ENCODE peak calls at places on chromosomes 13 and 19, in six cellular contexts. One of them, this sample, is unnamed.

GRCh38 chr13:85864963-85865530 is 65.8 kb upstream of the SLITRK6 start:
- DNase-seq in renal cortical epithelial cell: peak; percentile 10
- DNase-seq in CD4-positive, alpha-beta T cell: no peak
- DNase-seq in GM12864: no peak
- DNase-seq in GM03348: no peak
- DNase-seq in NCI-H1105: no peak
- DNase-seq in this sample: no peak

GRCh38 chr13:44249439-44249838 is 124.2 kb upstream of the SERP2 start:
- DNase-seq in CD4-positive, alpha-beta T cell: no peak
- DNase-seq in GM12864: no peak
- DNase-seq in NCI-H1105: no peak
- DNase-seq in GM03348: peak; percentile 68
- DNase-seq in renal cortical epithelial cell: peak; percentile 75
- DNase-seq in this sample: no peak

GRCh38 chr13:55199132-55199531 is 1941.6 kb upstream of the PRR20A start:
- DNase-seq in CD4-positive, alpha-beta T cell: no peak
- DNase-seq in GM03348: no peak
- DNase-seq in NCI-H1105: no peak
- DNase-seq in renal cortical epithelial cell: no peak
- DNase-seq in GM12864: no peak
- DNase-seq in this sample: no peak

GRCh38 chr19:43489979-43490599 is 14.5 kb downstream of the PHLDB3 start:
- DNase-seq in NCI-H1105: no peak
- DNase-seq in CD4-positive, alpha-beta T cell: no peak
- DNase-seq in renal cortical epithelial cell: no peak
- DNase-seq in GM03348: no peak
- DNase-seq in GM12864: no peak
- DNase-seq in this sample: no peak

GRCh38 chr19:49637865-49638350 is 2.0 kb downstream of the RRAS start:
- DNase-seq in NCI-H1105: no peak
- DNase-seq in renal cortical epithelial cell: peak; percentile 53
- DNase-seq in CD4-positive, alpha-beta T cell: no peak
- DNase-seq in GM12864: no peak
- DNase-seq in GM03348: peak; percentile 94
- DNase-seq in this sample: no peak

GRCh38 chr13:109123971-109124370 is 494.6 kb downstream of the MYO16 start:
- DNase-seq in CD4-positive, alpha-beta T cell: no peak
- DNase-seq in renal cortical epithelial cell: no peak
- DNase-seq in GM12864: no peak
- DNase-seq in NCI-H1105: no peak
- DNase-seq in GM03348: no peak
- DNase-seq in this sample: no peak

GRCh38 chr13:80083516-80084085 is 257.3 kb downstream of the SPRY2 start:
- DNase-seq in NCI-H1105: no peak
- DNase-seq in GM03348: peak; percentile 10
- DNase-seq in GM12864: no peak
- DNase-seq in renal cortical epithelial cell: peak; percentile 51
- DNase-seq in CD4-positive, alpha-beta T cell: no peak
- DNase-seq in this sample: no peak

GRCh38 chr19:1560281-1560882 is 7.7 kb downstream of the MEX3D start:
- DNase-seq in CD4-positive, alpha-beta T cell: no peak
- DNase-seq in renal cortical epithelial cell: no peak
- DNase-seq in GM03348: no peak
- DNase-seq in GM12864: no peak
- DNase-seq in NCI-H1105: no peak
- DNase-seq in this sample: no peak

GRCh38 chr19:10505583-10506229 is 2.5 kb upstream of the KEAP1 start:
- DNase-seq in GM12864: no peak
- DNase-seq in GM03348: peak; percentile 79
- DNase-seq in CD4-positive, alpha-beta T cell: peak; percentile 79
- DNase-seq in renal cortical epithelial cell: peak; percentile 42
- DNase-seq in NCI-H1105: no peak
- DNase-seq in this sample: peak; percentile 85

GRCh38 chr19:10238172-10238783 is 7.1 kb upstream of the S1PR2 start:
- DNase-seq in GM12864: no peak
- DNase-seq in CD4-positive, alpha-beta T cell: no peak
- DNase-seq in NCI-H1105: no peak
- DNase-seq in renal cortical epithelial cell: no peak
- DNase-seq in GM03348: peak; percentile 79
- DNase-seq in this sample: no peak

This sample was measured in activated gamma-delta T cell treated with Interleukin-2 at 50 U/mL for 16 hours.